ENCODE peak calls at places on chromosomes 12 and 14, in six cellular contexts. Y is fibroblast of pulmonary artery, U is brain microvascular endothelial cell, K is AG09319, V is RWPE2, E is astrocyte of the cerebellum. W is an unnamed sample.

GRCh38 chr14:59570122-59570521 is 6.5 kb downstream of the CCDC175 start:
- DNase-seq in Y (peak; percentile 11), U (no peak), K (no peak), V (no peak), E (no peak), W (no peak)

GRCh38 chr12:116532986-116533342 is 26.2 kb upstream of the MAP1LC3B2 start:
- DNase-seq in Y (no peak), U (no peak), K (no peak), V (no peak), E (no peak), W (no peak)

GRCh38 chr14:38256358-38256840 is 506 bp upstream of the CLEC14A start:
- DNase-seq in Y (peak; percentile 97), U (peak; percentile 22), K (no peak), V (no peak), E (no peak), W (no peak)

GRCh38 chr14:99402283-99402648 is 78.4 kb downstream of the SETD3 start:
- DNase-seq in Y (no peak), U (no peak), K (no peak), V (no peak), E (no peak), W (no peak)

GRCh38 chr12:25020621-25021243 is 71.8 kb upstream of the BCAT1 start:
- DNase-seq in Y (no peak), U (no peak), K (no peak), V (no peak), E (no peak), W (no peak)

GRCh38 chr14:30283822-30284446 is 275.0 kb upstream of the G2E3 start:
- DNase-seq in Y (peak; percentile 65), U (peak; percentile 30), K (no peak), V (no peak), E (peak; percentile 20), W (peak; percentile 25)

GRCh38 chr12:6962285-6963015 is 8.0 kb downstream of the PHB2 start:
- DNase-seq in Y (no peak), U (no peak), K (no peak), V (peak; percentile 67), E (no peak), W (no peak)

GRCh38 chr12:101501410-101502045 is 26.4 kb downstream of the SPIC start:
- DNase-seq in Y (peak; percentile 10), U (no peak), K (no peak), V (no peak), E (peak; percentile 12), W (no peak)

GRCh38 chr12:75560167-75560566 is 48.8 kb upstream of the KRR1 start:
- DNase-seq in Y (peak; percentile 82), U (peak; percentile 17), K (no peak), V (no peak), E (peak; percentile 53), W (peak; percentile 41)

GRCh38 chr14:67420102-67420739 is 8.3 kb upstream of the PLEK2 start:
- DNase-seq in Y (no peak), U (no peak), K (no peak), V (no peak), E (no peak), W (no peak)

GRCh38 chr14:24051162-24051788 is 534 bp upstream of the CARMIL3 start:
- DNase-seq in Y (no peak), U (no peak), K (no peak), V (peak; percentile 66), E (no peak), W (no peak)

GRCh38 chr12:9378430-9378835 is 170.2 kb upstream of the PZP start:
- DNase-seq in Y (no peak), U (no peak), K (no peak), V (no peak), E (no peak), W (no peak)

GRCh38 chr14:37594238-37594915 is 672 bp downstream of the FOXA1 start:
- DNase-seq in Y (peak; percentile 87), U (peak; percentile 57), K (peak; percentile 44), V (no peak), E (peak; percentile 61), W (peak; percentile 65)

GRCh38 chr12:118371354-118372282 is 1.1 kb downstream of the TAOK3 start:
- DNase-seq in Y (no peak), U (no peak), K (no peak), V (no peak), E (no peak), W (no peak)

GRCh38 chr12:122486805-122487426 is 13.8 kb downstream of the ZCCHC8 start:
- DNase-seq in Y (no peak), U (no peak), K (no peak), V (no peak), E (no peak), W (no peak)

GRCh38 chr14:100056964-100057817 is 8.0 kb upstream of the EVL start:
- DNase-seq in Y (peak; percentile 66), U (peak; percentile 35), K (no peak), V (no peak), E (no peak), W (no peak)

GRCh38 chr12:46455648-46456352 is 83.2 kb upstream of the SLC38A2 start:
- DNase-seq in Y (no peak), U (no peak), K (no peak), V (peak; percentile 55), E (no peak), W (no peak)

GRCh38 chr14:73235531-73236155 is 1.7 kb upstream of the PAPLN start:
- DNase-seq in Y (peak; percentile 77), U (no peak), K (no peak), V (no peak), E (no peak), W (no peak)

GRCh38 chr14:92484132-92484823 is 29.3 kb upstream of the RIN3 start:
- DNase-seq in Y (no peak), U (no peak), K (no peak), V (peak; percentile 34), E (no peak), W (no peak)

GRCh38 chr14:26191123-26191522 is 406.7 kb downstream of the NOVA1 start:
- DNase-seq in Y (peak; percentile 33), U (no peak), K (no peak), V (no peak), E (no peak), W (no peak)

GRCh38 chr12:12823811-12824210 is 10.7 kb downstream of the DDX47 start:
- DNase-seq in Y (no peak), U (no peak), K (no peak), V (no peak), E (no peak), W (no peak)

GRCh38 chr12:41606741-41607460 is 418.8 kb downstream of the PDZRN4 start:
- DNase-seq in Y (no peak), U (no peak), K (no peak), V (no peak), E (no peak), W (no peak)

GRCh38 chr14:100041274-100041673 is 23.9 kb upstream of the EVL start:
- DNase-seq in Y (no peak), U (no peak), K (no peak), V (no peak), E (no peak), W (no peak)

GRCh38 chr14:56219666-56220413 is 101.6 kb downstream of the PELI2 start:
- DNase-seq in Y (peak; percentile 48), U (no peak), K (no peak), V (no peak), E (no peak), W (no peak)

GRCh38 chr14:24058260-24058950 is 6.6 kb downstream of the CARMIL3 start:
- DNase-seq in Y (peak; percentile 82), U (peak; percentile 74), K (peak; percentile 31), V (peak; percentile 68), E (peak; percentile 66), W (peak; percentile 43)

GRCh38 chr12:130016986-130017385 is 113.2 kb upstream of the TMEM132D start:
- DNase-seq in Y (no peak), U (no peak), K (no peak), V (no peak), E (no peak), W (no peak)

GRCh38 chr14:38074091-38074490 is 133.6 kb upstream of the SSTR1 start:
- DNase-seq in Y (no peak), U (no peak), K (no peak), V (no peak), E (no peak), W (no peak)

GRCh38 chr12:30134229-30134628 is 350.5 kb upstream of the TMTC1 start:
- DNase-seq in Y (no peak), U (no peak), K (no peak), V (no peak), E (no peak), W (no peak)

DNA sequence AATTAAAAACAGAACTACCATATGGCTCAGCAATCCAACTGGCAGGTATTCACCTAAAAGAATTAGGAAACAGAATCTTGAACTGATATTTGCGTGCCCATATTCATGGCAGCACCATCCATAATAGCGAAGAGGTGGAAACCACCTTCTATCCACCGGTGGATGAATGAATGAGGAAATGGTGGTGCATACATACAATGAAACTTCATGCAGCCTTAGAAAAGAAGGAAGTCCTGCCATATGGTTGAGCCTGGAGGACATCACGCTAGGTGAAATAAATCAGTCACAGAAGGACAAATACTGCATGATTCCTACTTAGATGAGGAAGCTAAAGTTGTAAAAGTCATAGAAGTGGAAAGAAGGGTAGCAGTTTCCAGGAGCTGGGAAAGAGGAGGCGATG is 6.6 kb downstream of the TCL1A start:
- DNase-seq in Y (no peak), U (no peak), K (no peak), V (no peak), E (no peak), W (no peak)
- TF ChIP-seq CTCF in Y (no peak), U (no peak), K (no peak), V (no peak), E (no peak), W (no peak)

GRCh38 chr14:68716698-68717097 is 76.2 kb downstream of the ZFP36L1 start:
- DNase-seq in Y (no peak), U (no peak), K (no peak), V (no peak), E (no peak), W (no peak)
- TF ChIP-seq CTCF in Y (no peak), U (peak; percentile 27), K (no peak), V (no peak), E (no peak), W (no peak)

GRCh38 chr12:109944975-109945374 is 44.9 kb downstream of the TCHP start:
- DNase-seq in Y (peak; percentile 45), U (peak; percentile 58), K (no peak), V (no peak), E (no peak), W (no peak)
- TF ChIP-seq CTCF in Y (no peak), U (peak; percentile 31), K (no peak), V (no peak), E (no peak), W (no peak)

DNA sequence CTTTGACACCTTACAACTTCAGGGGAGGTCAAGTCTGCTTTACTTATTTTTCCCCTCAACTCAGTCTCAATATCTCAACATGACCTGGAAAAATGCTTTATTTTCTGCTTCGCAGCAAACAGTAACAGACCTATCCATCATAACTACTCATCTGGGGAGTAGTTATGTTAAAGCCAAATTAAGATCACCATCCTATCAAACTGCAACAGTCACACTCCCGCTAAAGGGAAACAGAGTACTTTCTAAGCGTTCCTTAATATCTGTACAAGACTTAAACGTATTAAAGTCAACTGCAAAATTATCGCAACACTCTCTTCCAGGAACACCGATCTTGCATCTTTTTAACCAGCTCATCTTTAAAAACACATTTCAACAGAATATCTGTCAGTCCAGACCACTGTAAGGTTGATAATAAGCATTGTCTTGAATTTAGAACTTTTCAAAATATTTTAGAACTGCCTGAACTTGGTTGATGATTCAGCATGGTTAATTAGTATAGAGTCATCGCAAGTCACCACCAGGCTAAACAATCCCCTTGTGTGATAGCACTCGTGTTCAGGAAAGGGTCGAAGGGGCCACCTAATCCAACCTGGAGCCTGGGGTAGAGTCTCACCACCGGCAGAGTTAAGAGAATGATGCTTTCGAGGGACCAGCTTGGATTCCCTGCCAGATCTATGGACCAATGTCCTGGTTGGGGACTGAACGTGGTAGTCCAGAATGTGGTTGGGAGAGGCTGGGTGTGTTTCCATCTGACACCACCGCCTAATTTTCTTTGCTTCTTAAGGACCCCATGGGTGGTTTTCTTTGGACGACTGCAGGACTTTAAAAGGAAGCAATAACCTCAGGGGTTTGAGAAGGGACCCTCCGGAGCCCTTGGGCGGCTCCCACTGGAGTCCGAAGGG is 955 bp downstream of the SPTLC2 start:
- DNase-seq in Y (no peak), U (no peak), K (no peak), V (no peak), E (no peak), W (no peak)
- TF ChIP-seq CTCF in Y (no peak), U (no peak), K (no peak), V (no peak), E (no peak), W (no peak)

W was measured in HFF-Myc.